ENCODE peak calls at places on chromosomes 4 and X, in eight cellular contexts. C is PC-3, V is Karpas-422, B is SK-N-SH, S is OCI-LY7, Z is HCT116, N is GM23338, A is GM23248. P is an unnamed sample.

GRCh38 chrX:10634681-10635161 is 14.3 kb upstream of the MID1 start:
- DNase-seq in C (peak; percentile 95), V (peak; percentile 57), B (no peak), S (no peak), Z (peak; percentile 81), N (no peak), A (peak; percentile 90), P (no peak)

GRCh38 chrX:17632942-17633341 is 104.4 kb upstream of the SCML1 start:
- DNase-seq in C (peak; percentile 29), V (no peak), B (no peak), S (no peak), Z (no peak), N (no peak), A (peak; percentile 50), P (no peak)

GRCh38 chrX:150036181-150036580 is 97.9 kb upstream of the EOLA2 start:
- DNase-seq in C (peak; percentile 83), V (no peak), B (peak; percentile 4), S (no peak), Z (no peak), N (no peak), A (peak; percentile 74), P (no peak)

GRCh38 chr4:149891381-149891780 is 75.7 kb upstream of the IQCM start:
- DNase-seq in C (no peak), V (no peak), B (no peak), S (no peak), Z (no peak), N (no peak), A (no peak), P (no peak)

GRCh38 chr4:113708250-113708649 is 53.3 kb downstream of the CAMK2D start:
- DNase-seq in C (peak; percentile 43), V (no peak), B (no peak), S (no peak), Z (no peak), N (no peak), A (peak; percentile 13), P (no peak)

GRCh38 chr4:16461362-16461761 is 235.1 kb upstream of the TAPT1 start:
- DNase-seq in C (peak; percentile 60), V (no peak), B (no peak), S (no peak), Z (no peak), N (no peak), A (peak; percentile 46), P (no peak)

GRCh38 chrX:41027388-41027787 is 57.9 kb upstream of the USP9X start:
- DNase-seq in C (peak; percentile 54), V (no peak), B (no peak), S (no peak), Z (no peak), N (peak; percentile 28), A (peak; percentile 75), P (peak; percentile 34)

GRCh38 chr4:7335363-7336066 is 99.2 kb downstream of the PSAPL1 start:
- DNase-seq in C (peak; percentile 58), V (peak; percentile 93), B (peak; percentile 83), S (peak; percentile 45), Z (peak; percentile 42), N (peak; percentile 87), A (peak; percentile 60), P (peak; percentile 54)

GRCh38 chr4:53021709-53022108 is 159.6 kb downstream of the RASL11B start:
- DNase-seq in C (no peak), V (no peak), B (no peak), S (no peak), Z (no peak), N (no peak), A (no peak), P (no peak)

GRCh38 chr4:53022162-53023100 is 160.3 kb downstream of the RASL11B start:
- DNase-seq in C (no peak), V (no peak), B (no peak), S (no peak), Z (no peak), N (no peak), A (no peak), P (no peak)

GRCh38 chr4:53016099-53016498 is 154.0 kb downstream of the RASL11B start:
- DNase-seq in C (no peak), V (no peak), B (no peak), S (no peak), Z (no peak), N (no peak), A (peak; percentile 23), P (no peak)

GRCh38 chr4:53023640-53024299 is 161.7 kb downstream of the RASL11B start:
- DNase-seq in C (no peak), V (no peak), B (no peak), S (no peak), Z (no peak), N (no peak), A (no peak), P (no peak)

DNA sequence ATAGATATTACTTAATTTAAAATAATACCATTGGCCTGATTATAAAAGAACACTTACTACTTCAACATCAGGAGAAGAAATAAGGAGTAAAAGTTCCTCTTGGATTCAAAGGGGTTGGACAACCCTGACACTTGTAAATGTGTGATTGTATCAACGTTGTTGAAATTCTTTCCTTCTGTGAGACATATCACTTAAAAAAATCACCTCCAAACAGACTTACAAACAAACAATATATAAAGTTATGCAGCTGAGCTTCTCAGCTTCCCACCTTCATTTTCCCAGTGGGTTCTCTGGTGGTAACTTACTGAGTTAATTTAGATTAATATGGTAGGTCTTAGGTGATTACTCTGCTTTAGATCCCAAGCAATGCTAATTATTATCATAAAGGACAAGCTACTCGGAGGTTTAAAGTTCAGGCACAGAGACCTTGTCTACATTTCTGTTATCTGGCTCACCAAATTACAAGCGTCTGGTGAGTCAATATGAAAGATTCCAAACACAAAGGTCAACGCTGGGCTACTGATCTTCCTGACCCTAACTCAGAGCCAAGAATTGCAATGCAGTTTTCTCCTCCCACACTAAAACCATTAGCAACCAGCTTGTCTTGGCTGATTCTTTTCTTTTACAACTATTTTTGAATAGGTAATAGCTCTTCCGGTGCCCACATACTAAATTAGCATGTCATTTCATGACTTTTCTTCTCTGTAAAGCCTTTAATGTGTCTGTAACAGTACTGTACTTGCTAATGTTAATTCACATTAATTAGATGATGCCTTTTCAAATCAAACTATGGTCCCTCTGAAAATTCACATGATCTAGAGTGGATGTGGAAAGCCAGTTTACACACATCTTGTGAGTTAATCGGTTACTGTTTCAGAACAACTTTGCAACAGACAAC is 157.6 kb downstream of the RASL11B start:
- DNase-seq in C (peak; percentile 27), V (no peak), B (no peak), S (no peak), Z (no peak), N (no peak), A (peak; percentile 77), P (peak; percentile 42)
- H3K9me2 ChIP-seq in C (no peaks in the 10 kb centered on the region), V (no peaks in the 10 kb centered on the region), B (no peaks in the 10 kb centered on the region), S (no peaks in the 10 kb centered on the region), Z (no peaks in the 10 kb centered on the region), N (no peaks in the 10 kb centered on the region), A (no peaks in the 10 kb centered on the region), P (no peaks in the 10 kb centered on the region)

GRCh38 chr4:134215636-134216340 is 14.2 kb upstream of the PABPC4L start:
- DNase-seq in C (no peak), V (no peak), B (no peak), S (no peak), Z (no peak), N (no peak), A (no peak), P (no peak)

GRCh38 chr4:134219043-134219442 is 17.5 kb upstream of the PABPC4L start:
- DNase-seq in C (no peak), V (no peak), B (no peak), S (no peak), Z (no peak), N (peak; percentile 5), A (no peak), P (no peak)

DNA sequence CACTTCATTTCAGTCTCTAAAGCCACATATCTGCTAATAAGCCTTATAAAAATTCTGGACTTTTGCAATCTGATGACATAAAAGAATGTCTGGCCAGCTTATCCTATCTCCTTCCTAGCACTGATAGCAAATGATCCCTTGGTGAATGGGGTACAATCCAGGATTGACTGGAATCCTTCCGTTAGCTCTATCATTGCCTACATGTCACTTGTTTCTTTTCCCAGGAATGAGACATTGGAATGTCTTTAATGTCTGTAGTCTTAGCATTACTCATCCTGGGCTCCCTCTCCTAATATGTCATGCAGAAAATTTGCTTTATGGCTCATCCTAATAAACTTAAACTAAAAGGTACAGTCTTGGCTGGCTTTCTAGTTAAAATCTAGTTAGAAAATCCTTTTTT is 14.8 kb upstream of the PABPC4L start:
- DNase-seq in C (peak; percentile 67), V (no peak), B (no peak), S (no peak), Z (no peak), N (no peak), A (peak; percentile 9), P (peak; percentile 12)
- H3K9me2 ChIP-seq in C (no peaks in the 10 kb centered on the region), V (no peaks in the 10 kb centered on the region), B (no peaks in the 10 kb centered on the region), S (no peaks in the 10 kb centered on the region), Z (no peaks in the 10 kb centered on the region), N (no peaks in the 10 kb centered on the region), A (no peaks in the 10 kb centered on the region), P (no peaks in the 10 kb centered on the region)

GRCh38 chr4:152640058-152640921 is 39.5 kb downstream of the TMEM154 start:
- DNase-seq in C (peak; percentile 61), V (peak; percentile 69), B (peak; percentile 42), S (peak; percentile 44), Z (no peak), N (peak; percentile 57), A (peak; percentile 53), P (peak; percentile 25)

GRCh38 chr4:152643153-152644035 is 36.4 kb downstream of the TMEM154 start:
- DNase-seq in C (no peak), V (peak; percentile 72), B (no peak), S (peak; percentile 80), Z (no peak), N (no peak), A (no peak), P (no peak)

GRCh38 chr4:152644130-152644529 is 35.7 kb downstream of the TMEM154 start:
- DNase-seq in C (no peak), V (no peak), B (peak; percentile 29), S (peak; percentile 68), Z (no peak), N (no peak), A (no peak), P (no peak)
- H3K9me2 ChIP-seq in C (no peaks in the 10 kb centered on the region), V (no peaks in the 10 kb centered on the region), B (no peaks in the 10 kb centered on the region), S (no peaks in the 10 kb centered on the region), Z (no peaks in the 10 kb centered on the region), N (peaks cover 5% of the 10 kb centered on the region), A (no peaks in the 10 kb centered on the region), P (no peaks in the 10 kb centered on the region)

GRCh38 chrX:49991718-49992117 is 69.3 kb downstream of the CLCN5 start:
- DNase-seq in C (no peak), V (no peak), B (no peak), S (no peak), Z (no peak), N (no peak), A (no peak), P (no peak)

GRCh38 chrX:49988128-49988527 is 65.7 kb downstream of the CLCN5 start:
- DNase-seq in C (peak; percentile 18), V (no peak), B (no peak), S (no peak), Z (no peak), N (peak; percentile 11), A (no peak), P (no peak)

GRCh38 chrX:49987651-49988050 is 65.3 kb downstream of the CLCN5 start:
- DNase-seq in C (no peak), V (no peak), B (no peak), S (no peak), Z (no peak), N (no peak), A (no peak), P (no peak)

DNA sequence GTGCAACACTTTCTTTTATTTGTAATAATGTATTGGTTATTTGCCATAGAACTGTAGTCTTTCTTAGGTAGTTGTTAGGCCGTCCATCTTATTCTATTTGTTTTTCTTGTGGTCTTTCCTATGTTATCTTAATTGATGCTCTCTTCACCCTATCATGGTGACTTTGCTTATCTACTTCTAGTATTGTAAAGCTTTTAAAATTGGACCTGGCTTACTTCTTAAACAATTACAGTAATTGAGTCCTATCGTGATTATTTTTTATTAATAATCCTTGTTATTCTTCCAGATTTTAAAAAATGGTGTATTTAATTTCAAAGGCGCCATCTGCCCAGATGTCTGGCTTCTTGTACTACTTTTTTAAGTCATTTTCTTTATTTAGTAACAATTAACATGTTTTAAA is 63.7 kb downstream of the CLCN5 start:
- DNase-seq in C (no peak), V (no peak), B (peak; percentile 4), S (no peak), Z (no peak), N (no peak), A (no peak), P (no peak)
- H3K9me2 ChIP-seq in C (no peaks in the 10 kb centered on the region), V (no peaks in the 10 kb centered on the region), B (no peaks in the 10 kb centered on the region), S (no peaks in the 10 kb centered on the region), Z (no peaks in the 10 kb centered on the region), N (no peaks in the 10 kb centered on the region), A (no peaks in the 10 kb centered on the region), P (no peaks in the 10 kb centered on the region)